ENCODE peak calls at places on chromosomes 13 and 19, in four cellular contexts. One of them, this sample, is unnamed.

GRCh38 chr19:28881616-28882015 is 331.3 kb downstream of the UQCRFS1 start:
- DNase-seq in dorsolateral prefrontal cortex: no peak
- DNase-seq in CD4-positive, alpha-beta T cell: no peak
- DNase-seq in tibial artery: no peak
- DNase-seq in this sample: no peak

GRCh38 chr19:44719262-44719701 is 20.3 kb downstream of the CEACAM16 start:
- DNase-seq in dorsolateral prefrontal cortex: no peak
- DNase-seq in CD4-positive, alpha-beta T cell: no peak
- DNase-seq in tibial artery: no peak
- DNase-seq in this sample: no peak

GRCh38 chr13:30718661-30719520 is 16.5 kb upstream of the ALOX5AP start:
- DNase-seq in dorsolateral prefrontal cortex: no peak
- DNase-seq in CD4-positive, alpha-beta T cell: no peak
- DNase-seq in tibial artery: no peak
- DNase-seq in this sample: no peak

GRCh38 chr19:13037161-13037560 is 41.9 kb downstream of the NFIX start:
- DNase-seq in dorsolateral prefrontal cortex: no peak
- DNase-seq in CD4-positive, alpha-beta T cell: no peak
- DNase-seq in tibial artery: peak
- DNase-seq in this sample: no peak

GRCh38 chr19:16619456-16619855 is 8.5 kb downstream of the MED26 start:
- DNase-seq in dorsolateral prefrontal cortex: no peak
- DNase-seq in CD4-positive, alpha-beta T cell: no peak
- DNase-seq in tibial artery: no peak
- DNase-seq in this sample: no peak

GRCh38 chr19:46472592-46472991 is 1.2 kb upstream of the PNMA8A start:
- DNase-seq in dorsolateral prefrontal cortex: no peak
- DNase-seq in CD4-positive, alpha-beta T cell: no peak
- DNase-seq in tibial artery: peak
- DNase-seq in this sample: no peak

GRCh38 chr19:57363734-57364181 is 407 bp downstream of the TRAPPC2B start:
- DNase-seq in dorsolateral prefrontal cortex: no peak
- DNase-seq in CD4-positive, alpha-beta T cell: no peak
- DNase-seq in tibial artery: no peak
- DNase-seq in this sample: no peak

GRCh38 chr13:41520699-41521630 is 63.6 kb downstream of the RGCC start:
- DNase-seq in dorsolateral prefrontal cortex: no peak
- DNase-seq in CD4-positive, alpha-beta T cell: no peak
- DNase-seq in tibial artery: no peak
- DNase-seq in this sample: no peak

GRCh38 chr13:23979361-23980159 is 82.3 kb upstream of the C1QTNF9B start:
- DNase-seq in dorsolateral prefrontal cortex: peak
- DNase-seq in CD4-positive, alpha-beta T cell: peak
- DNase-seq in tibial artery: peak
- DNase-seq in this sample: peak

GRCh38 chr19:13537454-13537853 is 31.2 kb upstream of the CACNA1A start:
- DNase-seq in dorsolateral prefrontal cortex: no peak
- DNase-seq in CD4-positive, alpha-beta T cell: no peak
- DNase-seq in tibial artery: no peak
- DNase-seq in this sample: no peak

GRCh38 chr19:19224852-19225494 is 13.2 kb downstream of the NCAN start:
- DNase-seq in dorsolateral prefrontal cortex: no peak
- DNase-seq in CD4-positive, alpha-beta T cell: peak
- DNase-seq in tibial artery: peak
- DNase-seq in this sample: no peak

GRCh38 chr13:31998131-31998530 is 33.4 kb upstream of the FRY start:
- DNase-seq in dorsolateral prefrontal cortex: no peak
- DNase-seq in CD4-positive, alpha-beta T cell: no peak
- DNase-seq in tibial artery: no peak
- DNase-seq in this sample: no peak

GRCh38 chr13:37109080-37109678 is 3.7 kb upstream of the CSNK1A1L start:
- DNase-seq in dorsolateral prefrontal cortex: no peak
- DNase-seq in CD4-positive, alpha-beta T cell: no peak
- DNase-seq in tibial artery: no peak
- DNase-seq in this sample: no peak

GRCh38 chr19:44961821-44962220 is 6.6 kb downstream of the CLPTM1 start:
- DNase-seq in dorsolateral prefrontal cortex: no peak
- DNase-seq in CD4-positive, alpha-beta T cell: no peak
- DNase-seq in tibial artery: no peak
- DNase-seq in this sample: no peak

GRCh38 chr19:39926170-39926755 is 8.2 kb downstream of the FCGBP start:
- DNase-seq in dorsolateral prefrontal cortex: no peak
- DNase-seq in CD4-positive, alpha-beta T cell: no peak
- DNase-seq in tibial artery: no peak
- DNase-seq in this sample: no peak

GRCh38 chr19:12721656-12722565 is 1.8 kb downstream of the TNPO2 start:
- DNase-seq in dorsolateral prefrontal cortex: no peak
- DNase-seq in CD4-positive, alpha-beta T cell: peak
- DNase-seq in tibial artery: peak
- DNase-seq in this sample: no peak

DNA sequence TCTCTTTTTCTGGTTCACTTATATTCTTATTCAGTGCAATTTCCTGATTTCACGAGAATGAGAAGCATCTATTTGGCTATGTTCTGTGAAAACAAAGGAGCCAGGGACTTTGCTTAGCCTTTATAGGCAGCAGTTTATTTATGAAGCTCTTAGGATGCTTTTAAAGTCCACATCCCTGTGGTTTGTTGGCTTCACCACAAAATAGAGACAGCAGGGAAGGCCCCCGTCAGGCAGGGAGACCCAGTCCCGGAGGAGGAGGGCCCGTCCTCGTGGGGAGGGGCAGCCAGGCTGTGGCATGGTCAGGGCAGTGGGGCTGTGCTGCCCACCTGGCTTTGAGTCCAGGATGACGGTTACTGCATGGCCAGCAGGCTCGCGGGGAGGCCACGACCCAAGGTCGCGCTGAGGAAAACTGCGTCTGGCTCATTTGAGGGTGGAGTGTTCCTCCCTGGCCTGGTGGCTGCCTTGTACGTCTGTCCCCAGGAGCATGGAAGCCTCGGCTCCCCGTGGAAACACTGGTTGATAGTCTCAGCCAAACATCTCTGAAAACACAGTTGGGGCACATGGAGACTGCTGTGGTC is 92.7 kb downstream of the ATP11A start:
- DNase-seq in dorsolateral prefrontal cortex: no peak
- DNase-seq in CD4-positive, alpha-beta T cell: no peak
- DNase-seq in tibial artery: no peak
- DNase-seq in this sample: no peak
- H3K27ac ChIP-seq in dorsolateral prefrontal cortex: peak
- H3K27ac ChIP-seq in CD4-positive, alpha-beta T cell: no peak
- H3K27ac ChIP-seq in tibial artery: no peak
- H3K27ac ChIP-seq in this sample: peak

GRCh38 chr19:4401482-4402170 is 814 bp upstream of the CHAF1A start:
- DNase-seq in dorsolateral prefrontal cortex: no peak
- DNase-seq in CD4-positive, alpha-beta T cell: no peak
- DNase-seq in tibial artery: no peak
- DNase-seq in this sample: no peak

GRCh38 chr19:4399871-4400768 is at the start of gene SH3GL1:
- DNase-seq in dorsolateral prefrontal cortex: peak
- DNase-seq in CD4-positive, alpha-beta T cell: peak
- DNase-seq in tibial artery: peak
- DNase-seq in this sample: peak

GRCh38 chr19:4405977-4406376 is 3.5 kb downstream of the CHAF1A start:
- DNase-seq in dorsolateral prefrontal cortex: no peak
- DNase-seq in CD4-positive, alpha-beta T cell: no peak
- DNase-seq in tibial artery: no peak
- DNase-seq in this sample: no peak

GRCh38 chr19:4402171-4403004 is at the start of gene CHAF1A:
- DNase-seq in dorsolateral prefrontal cortex: peak
- DNase-seq in CD4-positive, alpha-beta T cell: peak
- DNase-seq in tibial artery: peak
- DNase-seq in this sample: peak

GRCh38 chr19:4403005-4403761 is 743 bp downstream of the CHAF1A start:
- DNase-seq in dorsolateral prefrontal cortex: no peak
- DNase-seq in CD4-positive, alpha-beta T cell: no peak
- DNase-seq in tibial artery: no peak
- DNase-seq in this sample: no peak
- H3K27ac ChIP-seq in dorsolateral prefrontal cortex: peak
- H3K27ac ChIP-seq in CD4-positive, alpha-beta T cell: no peak
- H3K27ac ChIP-seq in tibial artery: peak
- H3K27ac ChIP-seq in this sample: no peak

GRCh38 chr19:845707-846481 is 5.1 kb downstream of the PRTN3 start:
- DNase-seq in dorsolateral prefrontal cortex: no peak
- DNase-seq in CD4-positive, alpha-beta T cell: no peak
- DNase-seq in tibial artery: no peak
- DNase-seq in this sample: no peak
- H3K27ac ChIP-seq in dorsolateral prefrontal cortex: no peak
- H3K27ac ChIP-seq in CD4-positive, alpha-beta T cell: no peak
- H3K27ac ChIP-seq in tibial artery: no peak
- H3K27ac ChIP-seq in this sample: no peak

DNA sequence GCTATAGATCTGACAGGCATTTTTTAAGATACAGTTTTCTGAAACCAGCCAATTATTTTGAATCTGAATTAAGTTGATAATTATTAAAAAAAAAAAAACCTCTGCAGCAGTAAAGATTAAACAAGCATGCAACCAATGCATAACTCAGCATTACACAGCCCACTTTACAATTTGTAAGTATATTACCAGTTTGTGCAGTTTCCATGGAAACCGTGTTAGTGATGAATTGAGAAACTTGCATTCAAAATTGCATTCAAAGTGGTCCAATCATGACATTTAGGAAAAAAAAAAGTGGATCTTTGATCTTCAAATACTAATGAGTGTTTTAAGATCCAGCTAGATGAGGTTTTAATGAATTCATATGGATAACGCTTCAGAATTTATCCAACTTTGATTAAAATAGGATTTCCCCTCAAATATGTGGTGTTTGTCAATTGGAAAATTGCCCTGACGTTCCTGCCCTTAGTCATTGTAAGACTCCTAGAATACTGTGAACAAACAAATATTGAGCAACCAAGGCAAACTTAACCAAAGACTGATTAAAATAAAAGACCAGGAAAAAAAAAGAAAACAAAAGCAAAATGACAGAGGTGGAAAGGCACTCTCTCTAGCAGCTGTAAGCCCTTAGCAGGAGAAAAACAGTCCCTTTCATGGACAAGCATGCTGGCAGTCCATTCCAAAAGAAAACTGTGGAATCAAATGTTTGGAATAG is 314.9 kb upstream of the MAB21L1 start:
- DNase-seq in dorsolateral prefrontal cortex: no peak
- DNase-seq in CD4-positive, alpha-beta T cell: no peak
- DNase-seq in tibial artery: no peak
- DNase-seq in this sample: no peak
- H3K27ac ChIP-seq in dorsolateral prefrontal cortex: no peak
- H3K27ac ChIP-seq in CD4-positive, alpha-beta T cell: no peak
- H3K27ac ChIP-seq in tibial artery: no peak
- H3K27ac ChIP-seq in this sample: no peak